ENCODE peak calls at places on chromosome 1, in four cellular contexts. Y is HS-5, O is cardiac muscle cell, A is cerebellum. H is an unnamed sample.

GRCh38 chr1:2353215-2353906 is 38.0 kb downstream of the MORN1 start:
- DNase-seq in O (no peak), Y (no peak), A (no peak), H (no peak)

GRCh38 chr1:30539856-30540243 is 183.5 kb downstream of the MATN1 start:
- DNase-seq in Y (no peak), A (no peak), O (no peak), H (no peak)

GRCh38 chr1:168676029-168676812 is 52.8 kb downstream of the DPT start:
- DNase-seq in O (no peak), Y (no peak), A (no peak), H (no peak)

GRCh38 chr1:231626951-231627614 is 493 bp downstream of the DISC1 start:
- DNase-seq in O (peak; percentile 68), A (no peak), Y (no peak), H (no peak)

GRCh38 chr1:52288286-52288685 is 77.7 kb downstream of the CC2D1B start:
- DNase-seq in A (no peak), O (no peak), Y (peak; percentile 25), H (no peak)

GRCh38 chr1:67747667-67748066 is 62.7 kb downstream of the GADD45A start:
- DNase-seq in O (no peak), Y (no peak), A (no peak), H (no peak)

GRCh38 chr1:234676103-234676594 is 66.2 kb upstream of the IRF2BP2 start:
- DNase-seq in O (peak; percentile 73), A (peak; percentile 89), Y (no peak), H (no peak)

GRCh38 chr1:30618335-30618747 is 105.0 kb downstream of the MATN1 start:
- DNase-seq in Y (peak; percentile 24), A (no peak), O (no peak), H (no peak)

GRCh38 chr1:53603431-53603830 is 135.5 kb downstream of the GLIS1 start:
- DNase-seq in O (no peak), Y (no peak), A (no peak), H (no peak)

GRCh38 chr1:193183019-193183643 is 3.3 kb downstream of the B3GALT2 start:
- DNase-seq in Y (peak; percentile 29), O (peak; percentile 74), A (peak; percentile 10), H (no peak)

GRCh38 chr1:218828125-218828650 is 345.5 kb upstream of the LYPLAL1 start:
- DNase-seq in Y (no peak), A (no peak), O (no peak), H (no peak)